ENCODE peak calls at places on chromosomes 13 and 19, in six cellular contexts. O, M, V, U, X and K are unnamed samples.

GRCh38 chr13:102620512-102620911 is 23.7 kb downstream of the TPP2 start:
- DNase-seq in X (no peak), M (no peak), V (no peak), O (peak), U (no peak), K (no peak)

GRCh38 chr19:18489627-18490184 is 32.2 kb downstream of the ELL start:
- DNase-seq in X (no peak), O (no peak), V (no peak), M (no peak), U (no peak), K (peak)

GRCh38 chr19:4567584-4568071 is 8.1 kb upstream of the SEMA6B start:
- DNase-seq in X (no peak), O (peak), U (peak), M (no peak), V (peak), K (peak)

GRCh38 chr13:94595006-94595942 is 678 bp downstream of the TGDS start:
- DNase-seq in M (no peak), U (peak), V (peak), X (no peak), O (peak), K (no peak)

GRCh38 chr19:18057557-18057956 is 29.2 kb downstream of the IL12RB1 start:
- DNase-seq in X (peak), V (no peak), M (no peak), O (no peak), U (peak), K (peak)

GRCh38 chr13:32136716-32137115 is 105.1 kb downstream of the FRY start:
- DNase-seq in M (no peak), V (no peak), O (no peak), X (no peak), U (no peak), K (no peak)

GRCh38 chr13:114019367-114019766 is 45.5 kb upstream of the C13orf46 start:
- DNase-seq in U (peak), V (peak), X (no peak), M (no peak), O (peak), K (no peak)

GRCh38 chr13:59458908-59459579 is 704.7 kb downstream of the DIAPH3 start:
- DNase-seq in U (peak), X (peak), V (no peak), O (no peak), M (peak), K (no peak)

GRCh38 chr13:37198629-37199028 is 93.2 kb upstream of the CSNK1A1L start:
- DNase-seq in X (no peak), U (peak), O (no peak), M (no peak), V (no peak), K (no peak)

GRCh38 chr19:1675633-1676350 is 23.4 kb upstream of the TCF3 start:
- DNase-seq in X (no peak), O (peak), V (peak), M (no peak), U (no peak), K (no peak)

GRCh38 chr13:31947506-31947905 is 84.1 kb upstream of the FRY start:
- DNase-seq in M (no peak), U (peak), O (no peak), X (no peak), V (no peak), K (no peak)

GRCh38 chr13:33541962-33542308 is 256.4 kb upstream of the STARD13 start:
- DNase-seq in X (no peak), V (no peak), M (no peak), O (no peak), U (no peak), K (no peak)

GRCh38 chr13:110756268-110756667 is 42.8 kb downstream of the ING1 start:
- DNase-seq in V (no peak), X (no peak), O (peak), M (no peak), U (peak), K (no peak)

GRCh38 chr19:5321851-5322681 is 18.5 kb downstream of the PTPRS start:
- DNase-seq in V (peak), X (no peak), U (no peak), M (no peak), O (no peak), K (peak)

GRCh38 chr13:50123002-50123401 is 107.8 kb downstream of the KCNRG start:
- DNase-seq in O (no peak), U (no peak), M (no peak), V (no peak), X (no peak), K (no peak)

GRCh38 chr13:110426745-110427144 is 119.7 kb downstream of the COL4A2 start:
- DNase-seq in M (no peak), U (no peak), V (no peak), O (no peak), X (no peak), K (no peak)

GRCh38 chr13:109274188-109274821 is 512.1 kb downstream of the IRS2 start:
- DNase-seq in X (no peak), U (peak), V (no peak), M (no peak), O (no peak), K (no peak)

GRCh38 chr13:91809161-91809560 is 410.7 kb downstream of the GPC5 start:
- DNase-seq in U (no peak), V (no peak), X (no peak), M (no peak), O (no peak), K (no peak)

GRCh38 chr19:4606921-4607678 is 32.2 kb upstream of the TNFAIP8L1 start:
- DNase-seq in M (no peak), O (peak), U (peak), X (no peak), V (peak), K (peak)

GRCh38 chr13:20501139-20501538 is 24.5 kb downstream of the CRYL1 start:
- DNase-seq in M (no peak), O (no peak), X (no peak), V (no peak), U (no peak), K (no peak)

GRCh38 chr13:26983533-26984315 is 187.9 kb downstream of the USP12 start:
- DNase-seq in O (no peak), M (no peak), U (peak), V (no peak), X (no peak), K (no peak)

GRCh38 chr13:89726690-89727435 is 1620.6 kb upstream of the MIR17HG start:
- DNase-seq in V (no peak), X (no peak), O (no peak), U (peak), M (no peak), K (no peak)

DNA sequence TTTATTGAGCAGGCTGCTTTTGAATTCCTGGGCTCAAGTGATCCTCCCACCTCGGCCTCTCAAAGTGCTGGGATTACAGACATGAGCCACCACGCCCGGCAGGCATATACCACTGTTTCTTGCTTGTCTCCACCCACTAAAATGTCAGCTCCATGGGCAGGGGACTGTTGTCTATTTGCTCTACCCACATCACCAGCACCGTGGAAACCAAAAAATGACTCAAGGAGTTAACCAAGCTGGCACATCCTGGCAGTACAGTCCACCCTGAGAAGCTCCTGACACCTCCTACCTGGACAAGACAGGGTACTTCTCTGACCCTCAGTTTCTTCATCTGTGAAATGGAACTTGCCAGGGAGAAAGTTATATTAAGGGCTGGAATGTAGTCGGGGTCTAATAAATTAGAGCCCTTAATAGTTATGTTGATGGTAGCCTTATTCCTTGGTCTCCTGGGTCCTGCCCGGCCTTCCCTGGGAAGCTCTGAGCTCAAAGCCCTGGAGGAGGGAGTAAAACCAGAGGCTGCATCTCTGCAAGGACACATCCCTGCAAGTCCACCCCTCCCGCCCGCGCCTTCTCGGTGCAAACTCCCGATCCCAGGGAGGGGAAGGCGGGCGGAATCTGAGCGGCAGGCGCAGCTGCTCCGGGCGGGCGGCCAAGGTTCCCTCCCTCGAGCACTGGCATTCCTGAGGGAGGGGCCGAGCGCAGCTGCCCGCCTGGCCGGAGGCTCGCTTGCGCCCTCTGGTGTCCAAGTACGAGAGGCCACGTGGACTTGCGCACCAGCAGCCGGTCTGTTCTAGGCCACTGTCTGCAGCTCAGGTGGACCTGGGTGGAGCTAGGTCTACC is 14.1 kb downstream of the RDH8 start:
- DNase-seq in X (peak), M (peak), V (peak), U (peak), O (peak), K (peak)
- H3K4me3 ChIP-seq in X (no peak), M (no peak), V (no peak), U (peak), O (no peak), K (peak)

DNA sequence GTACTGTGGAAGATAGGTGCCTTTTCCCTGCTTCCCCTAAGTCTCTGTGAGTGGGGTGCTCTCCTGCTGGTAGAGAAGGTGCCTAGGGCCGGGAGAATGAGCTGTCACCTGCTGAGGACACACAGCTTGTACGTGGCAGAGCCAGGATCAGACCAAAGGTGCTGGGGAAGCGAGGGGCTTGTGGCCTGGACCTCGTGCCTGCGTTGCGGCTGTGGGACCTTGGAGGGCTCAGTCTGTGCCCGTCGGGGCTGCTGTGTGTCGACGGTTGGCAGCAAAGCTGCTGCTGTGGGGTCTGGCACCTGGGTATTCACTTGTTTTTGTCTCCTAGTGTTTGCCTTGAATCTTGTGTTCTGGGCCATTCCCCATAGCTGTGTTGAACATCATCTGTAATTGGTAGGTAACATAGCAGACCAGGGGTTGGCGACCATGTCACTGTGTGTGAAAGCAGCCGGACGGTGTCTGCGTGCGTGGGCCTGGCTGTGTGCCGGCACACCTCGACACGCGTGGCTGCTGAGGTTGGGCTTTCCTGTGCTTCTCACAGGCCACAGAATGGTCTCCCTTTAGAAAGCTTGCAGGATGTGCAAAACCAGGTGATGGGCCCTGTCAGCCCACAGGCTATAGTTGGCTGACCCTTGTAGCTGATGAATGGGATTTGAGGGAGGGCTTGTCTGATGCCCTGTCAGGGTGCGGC is 9.2 kb downstream of the U2AF2 start:
- DNase-seq in M (no peak), O (no peak), V (no peak), U (no peak), X (no peak), K (no peak)
- H3K4me3 ChIP-seq in M (no peak), O (no peak), V (no peak), U (no peak), X (no peak), K (no peak)

GRCh38 chr19:14520543-14520942 is 2.3 kb upstream of the DNAJB1 start:
- DNase-seq in U (no peak), V (no peak), X (no peak), O (no peak), M (no peak), K (no peak)

GRCh38 chr19:14519860-14520407 is 1.7 kb upstream of the DNAJB1 start:
- DNase-seq in U (peak), V (no peak), O (no peak), M (no peak), X (no peak), K (no peak)

GRCh38 chr19:14517840-14518505 is at the start of gene DNAJB1:
- DNase-seq in U (peak), V (peak), M (no peak), X (peak), O (peak), K (peak)

GRCh38 chr19:14517446-14517839 is 754 bp downstream of the DNAJB1 start:
- DNase-seq in V (no peak), O (no peak), U (peak), M (no peak), X (no peak), K (no peak)

DNA sequence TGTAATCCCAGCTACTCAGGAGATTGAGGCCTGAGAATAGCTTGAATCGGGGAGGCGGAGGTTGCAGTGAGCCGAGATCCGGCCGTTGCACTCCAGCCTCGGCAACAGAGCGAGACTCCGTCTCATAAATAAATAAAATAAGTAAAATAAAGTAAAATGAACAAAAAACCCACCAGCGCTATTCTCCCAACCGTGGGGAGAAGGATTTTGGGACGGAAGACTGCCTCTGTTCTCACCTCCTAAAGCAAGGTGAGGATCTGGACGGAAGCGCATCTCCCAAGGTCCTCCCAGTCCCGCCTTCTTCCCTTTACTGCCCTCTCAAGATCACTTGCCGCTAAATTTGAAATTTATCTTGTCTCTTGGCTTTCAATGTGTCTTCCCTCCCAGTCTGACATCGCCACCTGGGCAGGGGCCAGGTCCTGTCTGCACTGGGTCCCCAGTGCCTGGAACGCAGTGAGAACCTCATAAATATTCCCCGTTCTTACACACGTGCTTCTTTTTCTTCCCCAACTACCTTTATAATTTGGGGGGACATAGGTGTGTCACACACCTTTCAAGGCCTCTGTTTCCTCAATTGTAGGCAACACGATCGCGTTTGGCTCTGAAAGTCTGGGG is 1.2 kb upstream of the DNAJB1 start:
- DNase-seq in M (no peak), V (no peak), X (no peak), U (no peak), O (no peak), K (no peak)
- H3K4me3 ChIP-seq in M (no peak), V (no peak), X (no peak), U (peak), O (peak), K (peak)

GRCh38 chr19:45306522-45307027 is 16.1 kb downstream of the CKM start:
- DNase-seq in O (no peak), V (peak), U (no peak), M (no peak), X (no peak), K (no peak)
- H3K4me3 ChIP-seq in O (no peak), V (no peak), U (no peak), M (no peak), X (no peak), K (no peak)

DNA sequence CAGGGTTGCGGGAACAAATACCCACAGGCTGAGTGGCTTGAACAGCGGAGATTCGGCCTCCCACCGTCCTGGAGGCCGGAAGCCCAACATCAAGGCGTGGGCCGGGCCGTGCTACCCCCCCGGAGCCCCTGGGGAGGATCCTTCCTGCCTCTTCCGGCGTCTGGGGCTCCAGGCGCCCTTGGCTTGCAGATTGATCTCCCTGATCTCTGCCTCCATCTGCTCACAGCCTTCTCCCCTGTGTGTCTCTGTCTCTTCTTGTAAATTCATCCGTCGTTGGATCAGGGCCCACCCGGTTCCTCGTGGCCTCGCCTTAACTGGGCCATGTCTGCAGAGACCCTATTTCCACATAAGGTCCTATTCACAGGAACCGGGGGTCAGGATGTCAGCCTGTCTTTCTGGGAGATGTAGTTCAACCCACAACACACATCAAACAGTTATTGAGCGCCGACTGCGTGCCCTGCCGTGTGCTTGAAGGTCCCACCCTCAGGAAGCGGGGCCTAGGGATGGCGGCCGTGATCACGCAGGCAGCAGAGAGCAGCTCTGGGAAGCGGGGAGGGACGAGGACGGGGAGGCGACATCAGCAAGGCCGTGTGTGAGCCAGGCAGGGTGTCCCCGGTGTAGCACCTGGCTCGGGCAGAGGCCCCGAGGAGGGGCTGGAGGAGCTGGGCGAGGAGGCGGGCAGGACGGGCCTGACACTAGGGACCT is 21.3 kb downstream of the HCN2 start:
- DNase-seq in O (peak), M (no peak), U (peak), X (no peak), V (no peak), K (no peak)
- H3K4me3 ChIP-seq in O (peak), M (no peak), U (peak), X (no peak), V (no peak), K (no peak)

DNA sequence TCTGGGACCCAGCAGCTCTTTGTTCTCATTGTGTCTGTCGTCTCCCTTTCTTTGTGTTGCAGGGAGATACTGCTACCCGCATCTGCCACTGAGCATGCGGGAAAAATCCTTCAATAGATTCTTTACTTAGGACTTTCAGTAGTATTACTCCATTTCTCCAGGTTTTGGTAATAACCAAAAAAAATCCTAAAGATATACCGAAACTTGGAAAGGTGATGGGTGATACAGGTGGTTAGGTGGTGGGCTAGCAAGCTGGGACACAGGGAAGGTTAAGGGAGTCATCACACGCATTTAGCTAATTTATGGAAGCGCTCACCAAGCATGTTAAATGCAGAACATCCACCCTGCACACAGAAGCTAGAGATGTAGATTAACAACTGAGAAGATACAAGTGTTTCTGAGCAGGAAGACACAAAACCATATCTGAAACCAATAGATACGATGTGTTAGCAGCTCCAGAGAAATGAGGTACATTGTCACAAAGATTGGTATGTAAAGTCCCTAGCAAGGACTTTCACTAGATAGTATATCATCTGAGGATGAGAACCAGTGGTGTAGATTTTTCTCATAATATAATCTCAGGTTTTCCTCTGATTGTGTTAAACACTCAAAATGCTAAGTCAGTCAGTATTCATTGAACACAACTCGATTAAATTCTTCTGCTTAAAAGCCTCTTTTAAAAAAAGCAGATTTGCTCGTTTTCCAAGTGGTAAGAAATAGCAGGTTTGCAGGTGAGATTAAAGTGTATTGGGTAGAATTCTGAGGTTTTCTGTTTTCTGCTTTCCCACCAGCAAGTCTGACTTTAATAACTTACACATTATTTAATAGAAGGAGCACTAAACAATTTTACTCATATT is 1.3 kb upstream of the SLAIN1 start:
- DNase-seq in X (no peak), M (no peak), U (no peak), O (no peak), V (peak), K (no peak)
- H3K4me3 ChIP-seq in X (no peak), M (no peak), U (no peak), O (no peak), V (no peak), K (peak)